ENCODE peak calls at places on chromosomes 2 and 18, in four cellular contexts. One of them, this sample, is unnamed.

GRCh38 chr2:214591359-214591758 is 180.5 kb downstream of the VWC2L start:
- DNase-seq in SK-N-SH: no peak
- DNase-seq in HepG2: peak
- DNase-seq in K562: no peak
- DNase-seq in this sample: no peak

GRCh38 chr18:13452448-13452811 is 233.9 kb downstream of the LDLRAD4 start:
- DNase-seq in SK-N-SH: no peak
- DNase-seq in HepG2: no peak
- DNase-seq in K562: no peak
- DNase-seq in this sample: no peak

GRCh38 chr18:57859314-57859713 is 56.2 kb upstream of the ATP8B1 start:
- DNase-seq in SK-N-SH: no peak
- DNase-seq in HepG2: peak
- DNase-seq in K562: peak
- DNase-seq in this sample: peak

GRCh38 chr2:128978155-128978707 is 659.6 kb upstream of the HS6ST1 start:
- DNase-seq in SK-N-SH: no peak
- DNase-seq in HepG2: no peak
- DNase-seq in K562: no peak
- DNase-seq in this sample: no peak

GRCh38 chr2:227177592-227178336 is 13.3 kb downstream of the COL4A3 start:
- DNase-seq in SK-N-SH: no peak
- DNase-seq in HepG2: no peak
- DNase-seq in K562: no peak
- DNase-seq in this sample: no peak

GRCh38 chr18:34222396-34223163 is 2.1 kb downstream of the NOL4 start:
- DNase-seq in SK-N-SH: peak
- DNase-seq in HepG2: no peak
- DNase-seq in K562: no peak
- DNase-seq in this sample: no peak

GRCh38 chr2:152466041-152466440 is 131.1 kb downstream of the FMNL2 start:
- DNase-seq in SK-N-SH: no peak
- DNase-seq in HepG2: no peak
- DNase-seq in K562: peak
- DNase-seq in this sample: no peak

GRCh38 chr2:20514596-20515269 is 67.9 kb downstream of the RHOB start:
- DNase-seq in SK-N-SH: no peak
- DNase-seq in HepG2: no peak
- DNase-seq in K562: no peak
- DNase-seq in this sample: no peak

GRCh38 chr2:222919841-222920609 is 59.2 kb downstream of the ACSL3 start:
- DNase-seq in SK-N-SH: no peak
- DNase-seq in HepG2: no peak
- DNase-seq in K562: peak
- DNase-seq in this sample: no peak

GRCh38 chr2:231929961-231930600 is 3.9 kb upstream of the NPPC start:
- DNase-seq in SK-N-SH: peak
- DNase-seq in HepG2: no peak
- DNase-seq in K562: peak
- DNase-seq in this sample: no peak
- TF ChIP-seq CTCF in SK-N-SH: peak
- TF ChIP-seq CTCF in HepG2: peak
- TF ChIP-seq CTCF in K562: peak
- TF ChIP-seq CTCF in this sample: peak

GRCh38 chr18:40832362-40832761 is 1122.7 kb upstream of the PIK3C3 start:
- DNase-seq in SK-N-SH: no peak
- DNase-seq in HepG2: no peak
- DNase-seq in K562: no peak
- DNase-seq in this sample: no peak
- TF ChIP-seq GABPA in SK-N-SH: no peak
- TF ChIP-seq GABPA in HepG2: no peak
- TF ChIP-seq GABPA in K562: no peak
- TF ChIP-seq GABPA in this sample: no peak

GRCh38 chr18:37445368-37445767 is 120.2 kb downstream of the CELF4 start:
- DNase-seq in SK-N-SH: peak
- DNase-seq in HepG2: no peak
- DNase-seq in K562: no peak
- DNase-seq in this sample: no peak
- H3K27ac ChIP-seq in SK-N-SH: no peak
- H3K27ac ChIP-seq in HepG2: no peak
- H3K27ac ChIP-seq in K562: no peak
- H3K27ac ChIP-seq in this sample: no peak

DNA sequence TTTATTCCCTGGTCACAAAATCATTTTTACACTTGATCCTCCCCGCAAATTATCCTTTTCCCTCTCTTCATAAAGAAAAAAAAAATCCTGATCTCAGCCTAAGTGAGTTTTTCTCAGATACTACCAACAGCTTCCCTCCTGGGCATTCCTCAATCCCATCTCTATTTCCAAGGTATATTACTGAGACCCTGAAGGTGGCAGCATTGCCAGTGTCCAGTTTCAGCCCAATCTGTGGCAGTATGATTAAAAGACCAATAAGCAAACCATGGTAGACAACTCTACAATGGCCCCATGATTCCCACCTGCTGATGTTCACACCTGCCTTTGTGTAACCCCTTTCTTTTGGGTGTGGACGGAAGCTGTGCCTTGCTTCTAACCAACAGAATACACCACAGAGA is 45.1 kb downstream of the CCDC93 start:
- DNase-seq in SK-N-SH: no peak
- DNase-seq in HepG2: no peak
- DNase-seq in K562: no peak
- DNase-seq in this sample: no peak
- TF ChIP-seq CTCF in SK-N-SH: peak
- TF ChIP-seq CTCF in HepG2: no peak
- TF ChIP-seq CTCF in K562: no peak
- TF ChIP-seq CTCF in this sample: no peak

This sample was measured in HL-60.